ENCODE peak calls at places on chromosomes 6 and 20, in five cellular contexts. E, F, L, V and K are unnamed samples.

GRCh38 chr20:17626217-17627007 is 55.6 kb downstream of the RRBP1 start:
- DNase-seq in L (no peak), F (no peak), V (no peak), E (no peak), K (no peak)

GRCh38 chr20:31494131-31494530 is 19.0 kb downstream of the REM1 start:
- DNase-seq in E (no peak), L (peak; percentile 74), V (peak; percentile 25), F (peak; percentile 64), K (no peak)

GRCh38 chr6:140572129-140572528 is 1197.7 kb upstream of the CITED2 start:
- DNase-seq in V (no peak), E (peak; percentile 76), F (peak; percentile 94), L (peak; percentile 95), K (peak; percentile 92)

GRCh38 chr6:147211831-147212230 is 7.6 kb downstream of the STXBP5 start:
- DNase-seq in L (no peak), V (no peak), E (no peak), F (no peak), K (no peak)

GRCh38 chr6:89145461-89145961 is 344 bp upstream of the PM20D2 start:
- DNase-seq in E (no peak), V (no peak), L (peak; percentile 29), F (peak; percentile 41), K (peak; percentile 41)

GRCh38 chr20:57061058-57061900 is 205.2 kb downstream of the BMP7 start:
- DNase-seq in E (no peak), F (no peak), L (no peak), V (peak; percentile 68), K (peak; percentile 62)

GRCh38 chr6:33695451-33695855 is 16.0 kb downstream of the UQCC2 start:
- DNase-seq in F (no peak), E (no peak), V (no peak), L (no peak), K (no peak)

GRCh38 chr20:13875265-13875811 is 90.5 kb downstream of the NDUFAF5 start:
- DNase-seq in F (no peak), V (no peak), L (no peak), E (no peak), K (no peak)

GRCh38 chr6:12066297-12066696 is 54.2 kb downstream of the HIVEP1 start:
- DNase-seq in F (peak; percentile 50), L (peak; percentile 35), V (no peak), E (peak; percentile 48), K (peak; percentile 49)

GRCh38 chr20:3800256-3800877 is 4.3 kb downstream of the CDC25B start:
- DNase-seq in V (no peak), L (no peak), F (no peak), E (no peak), K (no peak)

GRCh38 chr6:79947191-79948173 is at the start of gene ELOVL4:
- DNase-seq in V (peak; percentile 63), F (peak; percentile 74), L (peak; percentile 70), E (peak; percentile 23), K (peak; percentile 83)

GRCh38 chr6:71460933-71461332 is 172.3 kb downstream of the OGFRL1 start:
- DNase-seq in F (peak; percentile 53), E (peak; percentile 45), V (no peak), L (no peak), K (peak; percentile 67)

GRCh38 chr6:17156112-17156921 is 54.5 kb downstream of the STMND1 start:
- DNase-seq in E (peak; percentile 87), V (peak; percentile 74), F (peak; percentile 84), L (peak; percentile 90), K (peak; percentile 85)

GRCh38 chr6:37679539-37680476 is 17.9 kb downstream of the MDGA1 start:
- DNase-seq in F (no peak), V (no peak), L (no peak), E (no peak), K (no peak)

GRCh38 chr6:73746776-73747175 is 50.8 kb downstream of the CD109 start:
- DNase-seq in V (no peak), L (peak; percentile 39), E (peak; percentile 13), F (peak; percentile 38), K (peak; percentile 29)

GRCh38 chr6:156517090-156517489 is 260.1 kb upstream of the ARID1B start:
- DNase-seq in E (no peak), L (no peak), V (no peak), F (no peak), K (no peak)

GRCh38 chr20:61355585-61355984 is 103.5 kb downstream of the CDH4 start:
- DNase-seq in V (no peak), F (no peak), E (no peak), L (no peak), K (no peak)

GRCh38 chr6:109453594-109454482 is 1.7 kb downstream of the MICAL1 start:
- DNase-seq in F (no peak), E (no peak), L (peak; percentile 58), V (no peak), K (no peak)

GRCh38 chr6:35209081-35209480 is 4.7 kb upstream of the SCUBE3 start:
- DNase-seq in F (no peak), V (no peak), E (no peak), L (no peak), K (no peak)

GRCh38 chr6:25017932-25018581 is 82.3 kb upstream of the RIPOR2 start:
- DNase-seq in E (no peak), F (peak; percentile 81), V (peak; percentile 22), L (peak; percentile 91), K (peak; percentile 63)

GRCh38 chr20:59121714-59122376 is 41.8 kb upstream of the ZNF831 start:
- DNase-seq in L (no peak), V (no peak), E (no peak), F (no peak), K (no peak)

GRCh38 chr6:16409531-16410441 is 171.4 kb downstream of the GMPR start:
- DNase-seq in V (peak; percentile 56), F (peak; percentile 79), L (peak; percentile 79), E (peak; percentile 44), K (peak; percentile 70)

GRCh38 chr6:15441215-15441868 is 195.5 kb downstream of the JARID2 start:
- DNase-seq in F (peak; percentile 83), E (peak; percentile 59), V (peak; percentile 52), L (peak; percentile 87), K (peak; percentile 65)

GRCh38 chr20:14716251-14716650 is 378.8 kb upstream of the FLRT3 start:
- DNase-seq in L (no peak), E (no peak), V (peak; percentile 2), F (no peak), K (no peak)

GRCh38 chr6:17831135-17831534 is 124.4 kb upstream of the NUP153 start:
- DNase-seq in V (no peak), L (peak; percentile 94), F (peak; percentile 74), E (peak; percentile 68), K (peak; percentile 86)

GRCh38 chr6:11785449-11785951 is 6.9 kb upstream of the ADTRP start:
- DNase-seq in L (no peak), F (no peak), V (no peak), E (no peak), K (no peak)

GRCh38 chr6:131754715-131755567 is 44.1 kb upstream of the CTAGE9 start:
- DNase-seq in F (no peak), L (no peak), V (no peak), E (no peak), K (no peak)

GRCh38 chr6:107491791-107492674 is 2.1 kb downstream of the SOBP start:
- DNase-seq in F (peak; percentile 91), V (no peak), L (peak; percentile 87), E (peak; percentile 44), K (peak; percentile 71)

GRCh38 chr20:5524886-5525285 is 208.1 kb upstream of the PROKR2 start:
- DNase-seq in V (no peak), L (no peak), E (no peak), F (no peak), K (no peak)

GRCh38 chr20:40860487-40860902 is 168.1 kb upstream of the TOP1 start:
- DNase-seq in L (peak; percentile 53), F (peak; percentile 87), V (no peak), E (peak; percentile 91), K (peak; percentile 79)

GRCh38 chr6:166777096-166777630 is 150.1 kb upstream of the RPS6KA2 start:
- DNase-seq in E (no peak), L (no peak), V (no peak), F (no peak), K (no peak)

GRCh38 chr6:136309729-136310311 is 20.2 kb upstream of the BCLAF1 start:
- DNase-seq in L (no peak), F (no peak), V (no peak), E (no peak), K (no peak)
- TF ChIP-seq CTCF in L (no peak), F (no peak), V (no peak), E (no peak), K (no peak)

DNA sequence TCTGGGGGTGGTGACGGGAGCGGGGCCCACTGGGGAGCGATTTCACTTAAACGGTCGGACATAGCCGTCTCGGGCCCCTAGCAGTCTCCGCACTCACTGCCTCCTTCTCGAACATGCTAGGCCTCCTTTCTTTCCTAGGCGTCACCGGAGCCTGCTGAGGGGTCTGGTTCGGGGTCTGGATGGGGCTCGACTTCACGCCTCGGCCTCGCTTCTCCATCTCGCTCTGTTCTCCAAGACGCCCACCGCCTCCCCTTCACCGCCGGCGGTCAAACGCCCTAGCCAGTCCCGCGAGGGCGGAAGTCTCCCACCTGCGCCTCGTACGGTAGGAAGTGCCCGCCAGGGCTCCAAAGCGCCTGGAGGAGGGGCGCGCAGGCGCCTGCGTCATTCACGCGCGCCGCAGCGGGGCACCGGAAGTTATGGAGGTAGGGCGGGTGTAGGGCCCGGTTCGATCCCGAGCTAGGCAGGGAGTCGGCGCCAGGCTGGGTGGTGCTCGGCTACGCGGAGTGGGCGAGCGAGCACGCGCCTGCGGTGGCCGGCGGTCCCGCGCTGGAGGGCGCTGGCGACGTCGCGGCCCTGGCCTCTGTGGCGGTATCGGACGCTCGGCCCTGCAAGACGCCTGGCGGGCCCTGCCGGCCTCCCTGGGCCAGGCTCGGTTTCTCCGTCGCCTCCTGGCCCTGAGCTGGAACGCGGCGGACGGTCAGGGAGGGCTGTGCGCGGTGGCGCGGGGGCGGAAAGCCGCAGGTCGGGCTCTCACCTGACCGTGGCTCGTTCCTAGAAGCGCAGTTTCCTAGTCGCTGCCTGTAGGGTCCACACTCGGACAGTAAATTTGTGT is at the start of the genes DYNLT2 and ERMARD:
- DNase-seq in F (peak; percentile 91), E (peak; percentile 82), V (peak; percentile 87), L (peak; percentile 94), K (peak; percentile 96)
- TF ChIP-seq CTCF in F (peak; percentile 15), E (no peak), V (peak; percentile 24), L (peak; percentile 29), K (peak; percentile 2)

GRCh38 chr20:41889125-41889870 is 271.1 kb upstream of the CHD6 start:
- DNase-seq in L (no peak), F (no peak), E (no peak), V (no peak), K (peak; percentile 12)
- TF ChIP-seq CTCF in L (no peak), F (no peak), E (no peak), V (peak; percentile 42), K (peak; percentile 4)

GRCh38 chr6:118509009-118509617 is 39.0 kb upstream of the PLN start:
- DNase-seq in L (peak; percentile 65), F (peak; percentile 54), E (peak; percentile 33), V (no peak), K (peak; percentile 54)
- TF ChIP-seq CTCF in L (peak; percentile 76), F (peak; percentile 76), E (peak; percentile 83), V (peak; percentile 80), K (peak; percentile 83)

DNA sequence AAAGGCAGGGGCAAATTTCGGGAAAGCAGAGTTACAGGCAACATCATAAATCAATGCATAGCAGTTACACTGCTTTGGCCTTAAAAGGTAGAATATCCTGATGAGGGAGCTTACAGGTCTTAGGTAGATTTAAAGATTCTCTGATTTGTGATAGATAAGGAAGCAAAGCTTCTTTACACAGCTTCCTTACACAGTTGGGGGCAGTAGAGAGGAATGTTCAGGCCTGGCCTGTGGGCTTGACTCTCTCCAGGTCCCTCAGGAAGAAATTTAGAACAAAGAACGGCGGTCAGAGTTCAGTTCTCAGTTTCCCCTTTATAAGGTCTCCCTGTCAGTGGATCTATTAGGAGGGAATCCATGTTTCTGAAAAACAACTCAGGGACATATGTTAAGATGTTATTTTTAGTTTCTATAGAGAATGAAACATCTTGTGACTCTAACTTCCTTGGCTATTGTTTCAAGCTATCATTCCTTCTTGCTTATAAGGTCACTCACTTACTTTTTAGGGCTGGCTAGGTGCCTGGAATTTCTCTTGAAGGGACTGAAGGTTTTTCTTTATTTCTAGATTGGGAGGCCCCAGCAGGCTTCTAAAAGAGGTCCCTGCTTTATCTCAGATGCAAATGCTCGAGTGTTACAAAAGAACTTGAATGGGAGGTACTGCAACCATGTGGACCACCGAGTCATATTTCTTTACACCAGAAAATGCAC is 11.8 kb downstream of the HLA-B start:
- DNase-seq in F (no peak), V (no peak), E (no peak), L (peak; percentile 30), K (no peak)
- TF ChIP-seq CTCF in F (no peak), V (no peak), E (no peak), L (no peak), K (no peak)